ENCODE peak calls at places on chromosomes 2 and 18, in ten cellular contexts. Z is naive thymus-derived CD4-positive, alpha-beta T cell; K is CD4-positive, alpha-beta T cell; N is lower lobe of right lung; D is left lung; U is psoas muscle; W is cardiac muscle cell; Q is CD8-positive, alpha-beta memory T cell; B is PC-3; M is CD8-positive, alpha-beta T cell. L is an unnamed sample.
A peak's percentile ranks its signal among the peaks of the same experiment; 100 is the strongest.

GRCh38 chr2:202158796-202159195 is 79.6 kb downstream of the SUMO1 start:
- DNase-seq in N (no peak), Z (no peak), M (no peak), Q (no peak), U (no peak), K (no peak), B (peak; percentile 48), W (no peak), D (no peak), L (no peak)

GRCh38 chr2:46068604-46069003 is 228.6 kb upstream of the EPAS1 start:
- DNase-seq in Q (no peak), U (no peak), M (no peak), W (no peak), B (no peak), Z (no peak), N (no peak), K (no peak), D (no peak), L (no peak)

GRCh38 chr18:29096380-29096779 is 919.5 kb upstream of the CDH2 start:
- DNase-seq in W (no peak), M (no peak), Z (no peak), N (peak; percentile 36), U (no peak), D (no peak), K (no peak), Q (no peak), B (no peak), L (no peak)

GRCh38 chr2:241315879-241316700 is at the start of gene SEPTIN2:
- DNase-seq in Q (peak; percentile 74), W (no peak), N (peak; percentile 88), D (peak; percentile 100), M (peak; percentile 77), Z (peak; percentile 80), B (peak; percentile 12), K (peak; percentile 73), U (no peak), L (peak; percentile 69)

GRCh38 chr18:47730795-47731194 is 199.7 kb downstream of the SMAD2 start:
- DNase-seq in N (no peak), W (no peak), K (no peak), U (no peak), Q (no peak), D (no peak), M (no peak), B (no peak), Z (no peak), L (no peak)

GRCh38 chr2:27627963-27628766 is 647 bp downstream of the CCDC121 start:
- DNase-seq in Q (no peak), D (peak; percentile 76), W (peak; percentile 42), B (peak; percentile 94), Z (no peak), N (no peak), M (no peak), U (no peak), K (no peak), L (no peak)

GRCh38 chr2:79512442-79513401 is at the start of gene CTNNA2:
- DNase-seq in N (peak; percentile 48), Q (no peak), B (peak; percentile 15), M (no peak), Z (no peak), D (peak; percentile 79), U (no peak), K (no peak), W (peak; percentile 92), L (no peak)

GRCh38 chr2:232308986-232309385 is 69.6 kb upstream of the ALPP start:
- DNase-seq in D (no peak), W (no peak), U (no peak), Q (no peak), Z (no peak), M (no peak), B (no peak), K (no peak), N (no peak), L (no peak)

GRCh38 chr18:3221496-3221895 is 1.7 kb upstream of the MYOM1 start:
- DNase-seq in Q (no peak), D (no peak), B (no peak), N (no peak), U (no peak), K (no peak), Z (no peak), W (no peak), M (no peak), L (no peak)

GRCh38 chr2:150371066-150371812 is 116.2 kb downstream of the RND3 start:
- DNase-seq in Z (no peak), W (no peak), B (no peak), M (no peak), N (no peak), K (no peak), U (no peak), Q (no peak), D (no peak), L (no peak)

GRCh38 chr2:113877651-113878594 is 12.0 kb upstream of the ACTR3 start:
- DNase-seq in Q (no peak), N (no peak), D (no peak), K (no peak), W (no peak), Z (no peak), M (no peak), B (peak; percentile 74), U (no peak), L (no peak)

GRCh38 chr18:70036168-70036567 is 88.5 kb upstream of the CD226 start:
- DNase-seq in W (no peak), Q (no peak), U (no peak), B (no peak), Z (no peak), K (no peak), M (no peak), D (no peak), N (no peak), L (no peak)

GRCh38 chr2:238150686-238151085 is 8.1 kb upstream of the ERFE start:
- DNase-seq in N (no peak), B (no peak), Q (no peak), D (peak; percentile 80), W (no peak), K (no peak), M (no peak), U (no peak), Z (no peak), L (no peak)

GRCh38 chr2:27231921-27232320 is 14.8 kb downstream of the CAD start:
- DNase-seq in D (no peak), Q (no peak), M (no peak), Z (no peak), N (no peak), K (no peak), B (no peak), U (no peak), W (no peak), L (no peak)

GRCh38 chr18:48850891-48851302 is 99.9 kb downstream of the SMAD7 start:
- DNase-seq in Z (no peak), K (no peak), U (no peak), N (no peak), B (no peak), M (no peak), W (peak; percentile 28), Q (no peak), D (no peak), L (no peak)

GRCh38 chr2:17104454-17104853 is 413.8 kb downstream of the RAD51AP2 start:
- DNase-seq in M (no peak), W (no peak), Z (no peak), U (no peak), N (no peak), D (no peak), Q (no peak), K (no peak), B (no peak), L (no peak)

DNA sequence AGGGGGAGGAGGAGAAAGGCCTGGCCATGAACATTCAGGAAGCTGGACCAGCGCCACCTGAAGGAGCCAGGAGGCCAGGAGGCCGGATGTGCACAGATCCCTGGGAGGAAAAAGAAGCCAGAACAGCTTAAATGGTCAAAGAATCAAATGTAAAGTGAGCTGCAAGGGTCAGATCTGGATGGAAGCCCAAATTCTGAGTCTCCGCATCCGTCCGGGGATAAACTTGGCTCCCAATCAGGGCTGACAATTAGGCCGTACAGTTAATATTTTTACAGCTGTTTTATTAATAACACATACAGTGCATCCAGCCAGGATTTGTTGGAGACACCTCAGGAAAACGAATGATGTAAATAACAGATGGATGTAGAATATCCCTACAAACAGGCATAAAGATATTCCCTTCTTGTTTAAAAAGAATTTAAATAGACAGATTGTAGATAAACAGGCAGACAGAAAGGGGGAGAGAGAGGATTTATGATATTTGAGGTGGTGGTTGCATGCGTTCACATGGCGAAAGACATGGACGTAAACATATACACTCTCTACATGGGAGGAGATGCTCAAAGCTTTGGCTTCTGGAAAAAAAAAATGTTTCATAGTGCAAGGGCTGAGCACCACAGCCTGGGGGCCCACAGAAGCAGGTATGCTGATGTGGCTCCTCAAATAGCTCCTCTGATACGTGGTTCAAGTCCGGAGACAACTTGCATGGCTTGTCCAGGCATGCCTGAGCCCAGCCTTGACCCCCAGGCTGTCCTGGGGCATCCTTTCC is 495.3 kb upstream of the TCF4 start:
- DNase-seq in W (no peak), U (peak; percentile 58), Z (no peak), K (no peak), D (no peak), M (no peak), Q (no peak), B (no peak), N (no peak), L (no peak)
- H3K9me3 ChIP-seq in W (no peaks in the 10 kb centered on the region), U (no peaks in the 10 kb centered on the region), Z (no peaks in the 10 kb centered on the region), K (no peaks in the 10 kb centered on the region), D (no peaks in the 10 kb centered on the region), M (no peaks in the 10 kb centered on the region), Q (no peaks in the 10 kb centered on the region), B (no peaks in the 10 kb centered on the region), N (no peaks in the 10 kb centered on the region), L (no peaks in the 10 kb centered on the region)

GRCh38 chr2:15720561-15721307 is 129.1 kb downstream of the DDX1 start:
- DNase-seq in W (no peak), B (no peak), N (no peak), K (no peak), Q (no peak), D (no peak), U (no peak), M (no peak), Z (no peak), L (no peak)
- H3K9me3 ChIP-seq in W (no peaks in the 10 kb centered on the region), B (no peaks in the 10 kb centered on the region), N (no peaks in the 10 kb centered on the region), K (no peaks in the 10 kb centered on the region), Q (no peaks in the 10 kb centered on the region), D (no peaks in the 10 kb centered on the region), U (no peaks in the 10 kb centered on the region), M (no peaks in the 10 kb centered on the region), Z (no peaks in the 10 kb centered on the region), L (no peaks in the 10 kb centered on the region)

GRCh38 chr18:34023471-34023870 is 201.2 kb downstream of the NOL4 start:
- DNase-seq in W (peak; percentile 5), N (no peak), U (no peak), B (no peak), K (no peak), Z (no peak), D (no peak), Q (no peak), M (no peak), L (no peak)
- H3K9me3 ChIP-seq in W (no peaks in the 10 kb centered on the region), N (no peaks in the 10 kb centered on the region), U (no peaks in the 10 kb centered on the region), B (no peaks in the 10 kb centered on the region), K (no peaks in the 10 kb centered on the region), Z (no peaks in the 10 kb centered on the region), D (no peaks in the 10 kb centered on the region), Q (no peaks in the 10 kb centered on the region), M (no peaks in the 10 kb centered on the region), L (no peaks in the 10 kb centered on the region)

DNA sequence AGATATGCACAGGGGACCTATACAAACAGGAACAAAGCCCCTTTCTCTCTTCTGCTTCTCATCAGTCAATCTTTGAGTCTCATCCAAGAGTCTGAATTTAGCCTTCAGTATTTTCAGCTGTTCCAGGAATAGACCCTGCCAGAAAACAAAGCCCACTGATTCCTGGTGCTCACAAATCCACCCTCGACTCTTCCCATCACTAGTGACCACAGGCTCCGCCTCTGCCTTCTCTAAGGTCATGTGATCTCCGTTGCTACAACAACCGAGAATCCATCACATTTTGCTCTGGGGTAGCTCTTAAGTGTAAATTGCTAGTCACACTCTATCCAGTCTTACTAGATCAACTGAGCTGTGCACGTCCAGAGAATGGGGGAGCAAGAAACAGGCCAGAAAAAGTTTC is 46.4 kb upstream of the SPTBN1 start:
- DNase-seq in U (no peak), W (peak; percentile 22), K (no peak), M (no peak), Q (no peak), D (no peak), B (no peak), N (no peak), Z (no peak), L (no peak)
- H3K9me3 ChIP-seq in U (no peaks in the 10 kb centered on the region), W (no peaks in the 10 kb centered on the region), K (no peaks in the 10 kb centered on the region), M (no peaks in the 10 kb centered on the region), Q (no peaks in the 10 kb centered on the region), D (no peaks in the 10 kb centered on the region), B (no peaks in the 10 kb centered on the region), N (no peaks in the 10 kb centered on the region), Z (no peaks in the 10 kb centered on the region), L (no peaks in the 10 kb centered on the region)

L was measured in T-helper 17 cell.